ENCODE peak calls at places on chromosomes 13 and 19, in four cellular contexts. One of them, this sample, is unnamed.

GRCh38 chr19:39599116-39599515 is 3.2 kb upstream of the LGALS13 start:
- DNase-seq in stomach: no peak
- DNase-seq in HCT116: no peak
- DNase-seq in transverse colon: no peak
- DNase-seq in this sample: no peak

GRCh38 chr19:47231215-47232054 is 436 bp upstream of the BBC3 start:
- DNase-seq in stomach: peak; percentile 93
- DNase-seq in HCT116: no peak
- DNase-seq in transverse colon: peak; percentile 94
- DNase-seq in this sample: peak; percentile 98

GRCh38 chr13:114179087-114179658 is at the start of gene CFAP97D2:
- DNase-seq in stomach: no peak
- DNase-seq in HCT116: no peak
- DNase-seq in transverse colon: no peak
- DNase-seq in this sample: no peak

GRCh38 chr19:48547722-48548121 is 4.2 kb upstream of the SULT2B1 start:
- DNase-seq in stomach: no peak
- DNase-seq in HCT116: no peak
- DNase-seq in transverse colon: no peak
- DNase-seq in this sample: no peak

GRCh38 chr13:40470665-40471064 is 195.8 kb downstream of the FOXO1 start:
- DNase-seq in stomach: no peak
- DNase-seq in HCT116: no peak
- DNase-seq in transverse colon: no peak
- DNase-seq in this sample: no peak

GRCh38 chr13:27131906-27132305 is 39.7 kb downstream of the USP12 start:
- DNase-seq in stomach: no peak
- DNase-seq in HCT116: no peak
- DNase-seq in transverse colon: no peak
- DNase-seq in this sample: no peak

GRCh38 chr19:16266586-16266942 is 58.1 kb upstream of the KLF2 start:
- DNase-seq in stomach: no peak
- DNase-seq in HCT116: no peak
- DNase-seq in transverse colon: no peak
- DNase-seq in this sample: no peak

GRCh38 chr13:38346764-38347163 is 2.9 kb upstream of the UFM1 start:
- DNase-seq in stomach: no peak
- DNase-seq in HCT116: no peak
- DNase-seq in transverse colon: no peak
- DNase-seq in this sample: no peak

GRCh38 chr13:65889368-65889767 is 1340.8 kb downstream of the PCDH9 start:
- DNase-seq in stomach: no peak
- DNase-seq in HCT116: no peak
- DNase-seq in transverse colon: no peak
- DNase-seq in this sample: no peak

GRCh38 chr19:9453953-9454352 is 18.6 kb upstream of the ZNF266 start:
- DNase-seq in stomach: no peak
- DNase-seq in HCT116: no peak
- DNase-seq in transverse colon: no peak
- DNase-seq in this sample: no peak

GRCh38 chr19:9461938-9462337 is 26.6 kb upstream of the ZNF266 start:
- DNase-seq in stomach: no peak
- DNase-seq in HCT116: no peak
- DNase-seq in transverse colon: no peak
- DNase-seq in this sample: no peak

DNA sequence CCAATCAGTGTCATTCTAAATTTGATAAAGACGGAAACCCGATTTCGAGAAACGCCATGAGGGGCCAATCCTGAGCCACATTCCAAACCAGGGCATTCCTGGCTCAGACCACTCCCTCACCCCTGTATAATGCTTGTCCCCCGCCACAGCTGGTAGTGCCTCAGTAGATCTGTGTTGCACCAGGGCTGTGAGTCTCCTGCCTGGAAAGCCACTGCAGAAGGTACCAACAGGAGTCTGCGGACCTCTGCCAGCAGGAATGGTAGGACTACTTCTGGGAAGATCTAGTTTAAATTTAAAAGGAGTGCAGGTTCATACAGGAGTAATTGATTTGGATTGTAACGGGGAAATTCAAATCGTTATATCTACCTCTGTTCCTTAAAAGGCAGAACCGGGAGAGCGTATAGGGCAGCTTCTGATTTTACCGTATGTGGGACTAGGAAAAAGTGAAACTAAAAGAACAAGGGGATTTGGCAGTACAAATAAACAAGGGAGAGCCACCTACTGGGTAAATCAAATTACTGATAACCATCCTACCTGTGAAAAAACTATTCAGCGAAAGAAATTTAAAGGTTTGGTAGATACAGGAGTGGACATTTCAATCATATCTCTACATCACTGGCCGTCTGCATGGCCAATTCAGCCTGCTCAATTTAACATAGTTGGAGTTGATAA is 20.8 kb upstream of the ZNF266 start:
- DNase-seq in stomach: no peak
- DNase-seq in HCT116: no peak
- DNase-seq in transverse colon: no peak
- DNase-seq in this sample: no peak
- H3K4me3 ChIP-seq in stomach: no peak overlapping the region
- H3K4me3 ChIP-seq in HCT116: no peak overlapping the region
- H3K4me3 ChIP-seq in transverse colon: no peak overlapping the region
- H3K4me3 ChIP-seq in this sample: no peak overlapping the region

DNA sequence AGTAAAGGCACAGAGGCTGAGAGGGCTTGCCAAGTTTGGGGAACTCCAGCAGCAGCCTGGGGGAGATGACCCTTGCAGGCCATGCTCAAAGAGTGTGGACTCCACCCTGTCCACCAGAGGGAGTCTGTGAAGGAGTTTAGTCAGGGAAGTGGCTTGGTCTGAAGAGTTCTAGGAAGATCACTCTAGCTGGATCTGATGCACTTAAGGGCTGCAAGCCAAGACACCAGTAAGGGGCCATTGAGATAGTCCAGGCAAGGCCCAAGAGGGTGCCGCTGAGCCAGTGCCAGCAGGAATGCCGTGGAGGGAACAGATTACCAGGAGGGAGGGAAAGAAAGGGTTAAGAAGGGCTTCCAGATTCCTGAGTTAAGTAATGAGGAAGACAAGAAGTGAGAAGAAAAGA is 68.7 kb downstream of the ZAR1L start:
- DNase-seq in stomach: peak; percentile 68
- DNase-seq in HCT116: peak; percentile 66
- DNase-seq in transverse colon: peak; percentile 61
- DNase-seq in this sample: no peak
- TF ChIP-seq POLR2AphosphoS5 in stomach: no peak
- TF ChIP-seq POLR2AphosphoS5 in HCT116: no peak
- TF ChIP-seq POLR2AphosphoS5 in transverse colon: no peak
- TF ChIP-seq POLR2AphosphoS5 in this sample: no peak

DNA sequence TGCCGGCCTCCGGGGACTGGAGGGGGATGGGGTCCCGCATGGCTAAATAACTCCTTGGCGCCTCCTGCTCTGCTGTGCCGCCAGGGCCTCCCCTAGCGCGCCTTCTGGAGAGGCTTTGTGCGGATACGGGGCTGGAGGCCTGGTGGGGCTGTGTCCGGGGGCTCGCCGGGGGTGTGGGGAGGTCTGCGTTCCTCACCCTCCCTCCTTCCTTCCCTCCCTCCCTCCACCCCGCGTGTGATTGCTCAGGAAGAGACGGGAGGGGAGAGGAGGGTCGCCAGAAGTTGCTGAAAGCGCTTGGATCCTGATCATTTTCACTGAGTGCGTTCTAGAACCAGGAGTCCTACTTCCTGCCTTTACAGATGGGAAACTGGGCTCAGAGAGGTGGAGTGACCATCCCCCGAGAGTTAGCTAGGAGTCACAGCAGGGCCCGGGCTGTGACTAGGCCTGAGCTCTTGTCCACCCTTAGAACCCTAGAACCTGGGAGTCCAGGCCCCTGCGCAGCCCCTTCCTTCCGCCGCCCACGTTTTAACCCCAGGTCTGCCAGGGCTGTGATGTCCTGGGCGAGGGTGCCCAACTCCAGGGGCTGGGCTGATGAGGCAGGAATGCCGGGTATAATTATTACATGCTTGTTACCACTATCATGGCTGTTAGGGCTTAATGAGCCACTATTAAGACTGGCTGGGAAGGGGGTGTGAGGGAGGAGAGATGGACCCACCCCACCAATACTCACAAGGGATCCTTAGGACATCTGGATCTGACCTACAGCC is 782 bp upstream of the JUND start:
- DNase-seq in stomach: no peak
- DNase-seq in HCT116: no peak
- DNase-seq in transverse colon: no peak
- DNase-seq in this sample: peak; percentile 88
- TF ChIP-seq POLR2A in stomach: no peak
- TF ChIP-seq POLR2A in HCT116: peak; percentile 13
- TF ChIP-seq POLR2A in transverse colon: peak; percentile 91
- TF ChIP-seq POLR2A in this sample: no peak

GRCh38 chr13:25967144-25967543 is 84.7 kb downstream of the SHISA2 start:
- DNase-seq in stomach: no peak
- DNase-seq in HCT116: no peak
- DNase-seq in transverse colon: no peak
- DNase-seq in this sample: no peak
- H3K4me3 ChIP-seq in stomach: no peak overlapping the region
- H3K4me3 ChIP-seq in HCT116: no peak overlapping the region
- H3K4me3 ChIP-seq in transverse colon: no peak overlapping the region
- H3K4me3 ChIP-seq in this sample: no peak overlapping the region

This sample was measured in spleen.